ENCODE peak calls at places on chromosomes 2 and 18, in seven cellular contexts. One of them, this sample, is unnamed.

GRCh38 chr2:65316072-65316471 is 88.4 kb downstream of the ACTR2 start:
- DNase-seq in IMR-90: peak; percentile 86
- DNase-seq in BJ: no peak
- DNase-seq in upper lobe of right lung: no peak
- DNase-seq in foreskin fibroblast: no peak
- DNase-seq in A549: no peak
- DNase-seq in heart right ventricle: no peak
- DNase-seq in this sample: no peak

GRCh38 chr2:240725266-240726060 is 33.8 kb downstream of the AQP12A start:
- DNase-seq in upper lobe of right lung: no peak
- DNase-seq in heart right ventricle: no peak
- DNase-seq in IMR-90: no peak
- DNase-seq in BJ: no peak
- DNase-seq in A549: no peak
- DNase-seq in foreskin fibroblast: no peak
- DNase-seq in this sample: no peak

GRCh38 chr18:27130029-27130428 is 55.1 kb downstream of the CHST9 start:
- DNase-seq in upper lobe of right lung: no peak
- DNase-seq in IMR-90: no peak
- DNase-seq in foreskin fibroblast: no peak
- DNase-seq in BJ: no peak
- DNase-seq in heart right ventricle: no peak
- DNase-seq in A549: no peak
- DNase-seq in this sample: no peak

GRCh38 chr2:14039134-14039533 is 593.4 kb upstream of the LRATD1 start:
- DNase-seq in IMR-90: no peak
- DNase-seq in upper lobe of right lung: no peak
- DNase-seq in foreskin fibroblast: no peak
- DNase-seq in A549: no peak
- DNase-seq in heart right ventricle: no peak
- DNase-seq in BJ: no peak
- DNase-seq in this sample: no peak

GRCh38 chr18:9930299-9930884 is 16.6 kb downstream of the VAPA start:
- DNase-seq in A549: no peak
- DNase-seq in foreskin fibroblast: no peak
- DNase-seq in BJ: no peak
- DNase-seq in upper lobe of right lung: no peak
- DNase-seq in heart right ventricle: no peak
- DNase-seq in IMR-90: no peak
- DNase-seq in this sample: no peak

GRCh38 chr2:218734190-218734975 is 23.7 kb downstream of the TTLL4 start:
- DNase-seq in upper lobe of right lung: no peak
- DNase-seq in heart right ventricle: no peak
- DNase-seq in foreskin fibroblast: no peak
- DNase-seq in BJ: no peak
- DNase-seq in IMR-90: peak; percentile 23
- DNase-seq in A549: no peak
- DNase-seq in this sample: no peak

GRCh38 chr2:236744316-236745105 is 174.9 kb downstream of the ACKR3 start:
- DNase-seq in BJ: peak; percentile 98
- DNase-seq in A549: no peak
- DNase-seq in upper lobe of right lung: no peak
- DNase-seq in heart right ventricle: no peak
- DNase-seq in IMR-90: peak; percentile 74
- DNase-seq in foreskin fibroblast: peak; percentile 89
- DNase-seq in this sample: peak; percentile 98

GRCh38 chr18:48021273-48021914 is 90.9 kb upstream of the SMAD2 start:
- DNase-seq in IMR-90: no peak
- DNase-seq in A549: no peak
- DNase-seq in upper lobe of right lung: no peak
- DNase-seq in BJ: no peak
- DNase-seq in heart right ventricle: no peak
- DNase-seq in foreskin fibroblast: no peak
- DNase-seq in this sample: no peak

GRCh38 chr18:11323359-11323819 is 174.0 kb upstream of the PIEZO2 start:
- DNase-seq in A549: peak; percentile 31
- DNase-seq in heart right ventricle: no peak
- DNase-seq in IMR-90: peak; percentile 72
- DNase-seq in upper lobe of right lung: no peak
- DNase-seq in foreskin fibroblast: peak; percentile 63
- DNase-seq in BJ: peak; percentile 40
- DNase-seq in this sample: no peak
- TF ChIP-seq CTCF in A549: no peak
- TF ChIP-seq CTCF in heart right ventricle: no peak
- TF ChIP-seq CTCF in IMR-90: no peak
- TF ChIP-seq CTCF in upper lobe of right lung: no peak
- TF ChIP-seq CTCF in foreskin fibroblast: no peak
- TF ChIP-seq CTCF in BJ: no peak
- TF ChIP-seq CTCF in this sample: no peak

GRCh38 chr2:127024769-127025356 is 82.1 kb downstream of the BIN1 start:
- DNase-seq in A549: peak; percentile 70
- DNase-seq in heart right ventricle: no peak
- DNase-seq in BJ: no peak
- DNase-seq in upper lobe of right lung: peak; percentile 72
- DNase-seq in foreskin fibroblast: peak; percentile 72
- DNase-seq in IMR-90: peak; percentile 40
- DNase-seq in this sample: no peak
- H3K4me3 ChIP-seq in A549: peak overlapping the region; percentile 45
- H3K4me3 ChIP-seq in heart right ventricle: peak overlapping the region; percentile 33
- H3K4me3 ChIP-seq in BJ: peak overlapping the region; percentile 47
- H3K4me3 ChIP-seq in upper lobe of right lung: peak overlapping the region; percentile 43
- H3K4me3 ChIP-seq in foreskin fibroblast: peak overlapping the region; percentile 70
- H3K4me3 ChIP-seq in IMR-90: peak overlapping the region; percentile 36
- H3K4me3 ChIP-seq in this sample: peak overlapping the region; percentile 54

GRCh38 chr18:74654637-74655036 is 57.0 kb downstream of the ZNF407 start:
- DNase-seq in foreskin fibroblast: peak; percentile 41
- DNase-seq in BJ: no peak
- DNase-seq in IMR-90: peak; percentile 66
- DNase-seq in A549: no peak
- DNase-seq in upper lobe of right lung: no peak
- DNase-seq in heart right ventricle: no peak
- DNase-seq in this sample: no peak
- TF ChIP-seq CTCF in foreskin fibroblast: no peak
- TF ChIP-seq CTCF in BJ: peak; percentile 25
- TF ChIP-seq CTCF in IMR-90: peak; percentile 60
- TF ChIP-seq CTCF in A549: peak; percentile 30
- TF ChIP-seq CTCF in upper lobe of right lung: peak; percentile 22
- TF ChIP-seq CTCF in heart right ventricle: peak; percentile 18
- TF ChIP-seq CTCF in this sample: peak; percentile 16

GRCh38 chr2:64130333-64130732 is 13.9 kb downstream of the PELI1 start:
- DNase-seq in foreskin fibroblast: no peak
- DNase-seq in BJ: no peak
- DNase-seq in A549: no peak
- DNase-seq in heart right ventricle: no peak
- DNase-seq in IMR-90: no peak
- DNase-seq in upper lobe of right lung: no peak
- DNase-seq in this sample: no peak
- H3K4me3 ChIP-seq in foreskin fibroblast: no peak overlapping the region
- H3K4me3 ChIP-seq in BJ: no peak overlapping the region
- H3K4me3 ChIP-seq in A549: no peak overlapping the region
- H3K4me3 ChIP-seq in heart right ventricle: no peak overlapping the region
- H3K4me3 ChIP-seq in IMR-90: no peak overlapping the region
- H3K4me3 ChIP-seq in upper lobe of right lung: no peak overlapping the region
- H3K4me3 ChIP-seq in this sample: no peak overlapping the region

GRCh38 chr2:117983040-117983439 is 30.8 kb downstream of the CCDC93 start:
- DNase-seq in A549: no peak
- DNase-seq in heart right ventricle: no peak
- DNase-seq in upper lobe of right lung: no peak
- DNase-seq in BJ: no peak
- DNase-seq in foreskin fibroblast: no peak
- DNase-seq in IMR-90: no peak
- DNase-seq in this sample: no peak

GRCh38 chr2:117981810-117982209 is 32.1 kb downstream of the CCDC93 start:
- DNase-seq in A549: no peak
- DNase-seq in BJ: no peak
- DNase-seq in upper lobe of right lung: no peak
- DNase-seq in IMR-90: no peak
- DNase-seq in foreskin fibroblast: no peak
- DNase-seq in heart right ventricle: no peak
- DNase-seq in this sample: no peak

GRCh38 chr2:117980783-117981676 is 32.8 kb downstream of the CCDC93 start:
- DNase-seq in foreskin fibroblast: peak; percentile 86
- DNase-seq in BJ: peak; percentile 96
- DNase-seq in upper lobe of right lung: no peak
- DNase-seq in IMR-90: peak; percentile 92
- DNase-seq in heart right ventricle: no peak
- DNase-seq in A549: no peak
- DNase-seq in this sample: peak; percentile 91

GRCh38 chr2:117984208-117984607 is 29.7 kb downstream of the CCDC93 start:
- DNase-seq in upper lobe of right lung: no peak
- DNase-seq in heart right ventricle: no peak
- DNase-seq in BJ: no peak
- DNase-seq in A549: no peak
- DNase-seq in foreskin fibroblast: no peak
- DNase-seq in IMR-90: no peak
- DNase-seq in this sample: no peak

GRCh38 chr2:117982376-117983033 is 31.4 kb downstream of the CCDC93 start:
- DNase-seq in IMR-90: no peak
- DNase-seq in BJ: no peak
- DNase-seq in A549: no peak
- DNase-seq in heart right ventricle: no peak
- DNase-seq in upper lobe of right lung: no peak
- DNase-seq in foreskin fibroblast: no peak
- DNase-seq in this sample: no peak
- TF ChIP-seq CTCF in IMR-90: no peak
- TF ChIP-seq CTCF in BJ: no peak
- TF ChIP-seq CTCF in A549: no peak
- TF ChIP-seq CTCF in heart right ventricle: no peak
- TF ChIP-seq CTCF in upper lobe of right lung: no peak
- TF ChIP-seq CTCF in foreskin fibroblast: no peak
- TF ChIP-seq CTCF in this sample: no peak